ENCODE peak calls at places on chromosomes 2 and 18, in six cellular contexts. O, I, G, M, A and Y are unnamed samples.

GRCh38 chr18:22930089-22930713 is 2.9 kb upstream of the RBBP8 start:
- DNase-seq in O (peak), I (peak), G (no peak), M (peak), A (peak), Y (peak)

GRCh38 chr2:121638333-121638732 is 10.9 kb downstream of the CLASP1 start:
- DNase-seq in O (no peak), I (no peak), G (no peak), M (no peak), A (no peak), Y (no peak)

GRCh38 chr2:36392854-36393253 is 37.3 kb downstream of the CRIM1 start:
- DNase-seq in O (no peak), I (no peak), G (no peak), M (no peak), A (no peak), Y (no peak)

GRCh38 chr2:66866331-66867037 is 431.6 kb downstream of the MEIS1 start:
- DNase-seq in O (peak), I (no peak), G (no peak), M (no peak), A (no peak), Y (no peak)

GRCh38 chr18:44778788-44779187 is 98.1 kb downstream of the SETBP1 start:
- DNase-seq in O (no peak), I (no peak), G (no peak), M (no peak), A (no peak), Y (no peak)

GRCh38 chr2:5725794-5726463 is 33.7 kb downstream of the SOX11 start:
- DNase-seq in O (no peak), I (no peak), G (peak), M (no peak), A (no peak), Y (no peak)

GRCh38 chr2:159249955-159250723 is 36.4 kb downstream of the WDSUB1 start:
- DNase-seq in O (peak), I (peak), G (peak), M (peak), A (no peak), Y (no peak)

GRCh38 chr18:51437280-51438271 is 240.1 kb upstream of the MEX3C start:
- DNase-seq in O (no peak), I (no peak), G (no peak), M (no peak), A (no peak), Y (no peak)

GRCh38 chr18:78528437-78529228 is 451.0 kb upstream of the SALL3 start:
- DNase-seq in O (no peak), I (no peak), G (no peak), M (no peak), A (no peak), Y (no peak)

GRCh38 chr2:40315684-40316083 is 136.2 kb downstream of the SLC8A1 start:
- DNase-seq in O (peak), I (peak), G (no peak), M (no peak), A (no peak), Y (peak)